ENCODE peak calls at places on chromosomes 13 and 19, in seven cellular contexts. S, A, I, N, Z, P and C are unnamed samples.

GRCh38 chr19:39301021-39301420 is 4.8 kb downstream of the IFNL1 start:
- DNase-seq in Z (no peak), I (no peak), S (no peak), P (no peak), A (no peak), N (no peak), C (no peak)

GRCh38 chr13:81872581-81872980 is 1531.7 kb upstream of the SPRY2 start:
- DNase-seq in P (no peak), Z (no peak), A (no peak), I (no peak), N (no peak), S (no peak), C (no peak)

GRCh38 chr13:46307554-46307953 is 79.5 kb downstream of the RUBCNL start:
- DNase-seq in P (peak), S (no peak), Z (no peak), A (no peak), I (no peak), N (no peak), C (no peak)

GRCh38 chr19:10517760-10518443 is 655 bp upstream of the S1PR5 start:
- DNase-seq in Z (peak), S (no peak), P (no peak), N (no peak), I (no peak), A (no peak), C (no peak)

GRCh38 chr13:21463424-21463823 is 4.3 kb upstream of the ZDHHC20 start:
- DNase-seq in Z (no peak), S (no peak), I (no peak), P (no peak), N (no peak), A (no peak), C (no peak)

GRCh38 chr13:114049026-114049425 is 75.2 kb upstream of the C13orf46 start:
- DNase-seq in S (no peak), P (no peak), N (no peak), I (no peak), A (peak), Z (no peak), C (no peak)

GRCh38 chr13:88745013-88745412 is 1073.8 kb downstream of the SLITRK5 start:
- DNase-seq in S (no peak), I (no peak), Z (no peak), A (no peak), P (no peak), N (no peak), C (no peak)

GRCh38 chr13:50167224-50167947 is 152.1 kb downstream of the KCNRG start:
- DNase-seq in N (no peak), A (no peak), P (no peak), S (no peak), I (no peak), Z (no peak), C (no peak)

GRCh38 chr19:46614114-46614701 is 10.7 kb downstream of the PTGIR start:
- DNase-seq in P (peak), N (peak), A (peak), Z (peak), S (no peak), I (peak), C (no peak)

GRCh38 chr13:113147206-113147605 is 11.2 kb upstream of the PROZ start:
- DNase-seq in Z (no peak), I (no peak), S (no peak), N (no peak), P (no peak), A (no peak), C (peak)

GRCh38 chr13:34294483-34295129 is 476.7 kb downstream of the RFC3 start:
- DNase-seq in I (no peak), P (peak), A (no peak), N (no peak), Z (no peak), S (no peak), C (no peak)

GRCh38 chr13:21668665-21669599 is 1.9 kb upstream of the FGF9 start:
- DNase-seq in Z (peak), A (peak), P (no peak), I (no peak), S (no peak), N (peak), C (no peak)

GRCh38 chr19:10163557-10163956 is 31.2 kb downstream of the DNMT1 start:
- DNase-seq in N (no peak), S (no peak), P (no peak), I (no peak), Z (no peak), A (no peak), C (no peak)

GRCh38 chr13:28468520-28468915 is 26.4 kb downstream of the FLT1 start:
- DNase-seq in I (no peak), N (no peak), S (no peak), P (no peak), A (no peak), Z (no peak), C (no peak)

GRCh38 chr13:20492641-20493040 is 33.0 kb downstream of the CRYL1 start:
- DNase-seq in I (no peak), N (no peak), Z (no peak), A (peak), S (no peak), P (peak), C (no peak)

GRCh38 chr13:87089391-87089790 is 581.8 kb upstream of the SLITRK5 start:
- DNase-seq in A (no peak), I (no peak), S (no peak), N (no peak), P (peak), Z (no peak), C (no peak)

GRCh38 chr19:29843180-29844051 is 31.6 kb downstream of the CCNE1 start:
- DNase-seq in A (no peak), I (peak), N (peak), S (no peak), P (no peak), Z (no peak), C (no peak)

GRCh38 chr13:99935772-99936171 is 35.8 kb downstream of the ZIC5 start:
- DNase-seq in A (no peak), S (no peak), I (no peak), N (no peak), P (no peak), Z (no peak), C (no peak)

GRCh38 chr13:99303863-99304521 is 3.2 kb downstream of the GPR183 start:
- DNase-seq in I (peak), S (no peak), A (no peak), Z (no peak), N (peak), P (no peak), C (no peak)

GRCh38 chr13:75333103-75333502 is 148.9 kb downstream of the TBC1D4 start:
- DNase-seq in S (no peak), Z (no peak), N (no peak), P (no peak), I (no peak), A (no peak), C (no peak)

GRCh38 chr13:83780201-83780600 is 102.1 kb downstream of the SLITRK1 start:
- DNase-seq in S (no peak), Z (no peak), P (peak), A (peak), I (no peak), N (no peak), C (no peak)

GRCh38 chr19:32345261-32346207 is at the start of gene ZNF507:
- DNase-seq in N (peak), P (peak), Z (peak), I (peak), S (peak), A (peak), C (peak)

GRCh38 chr13:19967619-19968018 is 9.1 kb downstream of the ZMYM2 start:
- DNase-seq in P (no peak), Z (peak), S (no peak), I (no peak), N (no peak), A (peak), C (no peak)

GRCh38 chr13:79459906-79460305 is 21.0 kb upstream of the NDFIP2 start:
- DNase-seq in S (no peak), A (no peak), N (no peak), I (no peak), Z (peak), P (peak), C (no peak)

GRCh38 chr13:30303269-30303668 is 4.1 kb downstream of the KATNAL1 start:
- DNase-seq in Z (no peak), I (no peak), A (no peak), P (no peak), S (no peak), N (no peak), C (no peak)

GRCh38 chr19:13079542-13079986 is 23.1 kb downstream of the LYL1 start:
- DNase-seq in P (no peak), I (no peak), A (no peak), S (no peak), Z (no peak), N (no peak), C (no peak)

GRCh38 chr19:6458695-6459355 is 767 bp downstream of the SLC25A23 start:
- DNase-seq in Z (peak), P (no peak), S (no peak), A (peak), I (peak), N (no peak), C (no peak)

GRCh38 chr19:55384576-55385235 is 614 bp upstream of the TMEM238 start:
- DNase-seq in N (no peak), S (no peak), I (no peak), P (peak), A (peak), Z (no peak), C (no peak)

GRCh38 chr19:6048808-6049405 is 61.4 kb downstream of the RFX2 start:
- DNase-seq in A (peak), P (peak), S (no peak), Z (peak), I (peak), N (peak), C (no peak)

GRCh38 chr13:62110079-62110478 is 694.4 kb upstream of the PCDH20 start:
- DNase-seq in Z (no peak), N (no peak), P (no peak), A (no peak), I (no peak), S (no peak), C (no peak)

GRCh38 chr19:28737021-28737525 is 475.9 kb downstream of the UQCRFS1 start:
- DNase-seq in Z (peak), P (peak), S (no peak), A (peak), I (no peak), N (no peak), C (no peak)

GRCh38 chr19:13019330-13019729 is 24.1 kb downstream of the NFIX start:
- DNase-seq in A (no peak), Z (no peak), S (no peak), P (no peak), I (no peak), N (no peak), C (no peak)

GRCh38 chr13:72959643-72960042 is 99.2 kb upstream of the KLF5 start:
- DNase-seq in S (no peak), Z (peak), A (no peak), N (no peak), I (no peak), P (peak), C (no peak)
- H3K27ac ChIP-seq in S (no peak), Z (peak), A (no peak), N (no peak), I (no peak), P (peak), C (no peak)

GRCh38 chr13:36818483-36819063 is 449 bp upstream of the RFXAP start:
- DNase-seq in A (no peak), I (no peak), S (no peak), Z (no peak), P (no peak), N (no peak), C (no peak)

GRCh38 chr13:36817996-36818395 is 1.0 kb upstream of the RFXAP start:
- DNase-seq in S (no peak), I (no peak), N (no peak), Z (no peak), A (peak), P (no peak), C (no peak)

GRCh38 chr13:36820222-36820621 is 1.2 kb downstream of the RFXAP start:
- DNase-seq in S (no peak), A (peak), Z (no peak), N (no peak), I (no peak), P (no peak), C (no peak)

GRCh38 chr13:36819064-36819810 is at the start of gene RFXAP:
- DNase-seq in P (peak), Z (peak), A (peak), S (peak), N (peak), I (peak), C (peak)

DNA sequence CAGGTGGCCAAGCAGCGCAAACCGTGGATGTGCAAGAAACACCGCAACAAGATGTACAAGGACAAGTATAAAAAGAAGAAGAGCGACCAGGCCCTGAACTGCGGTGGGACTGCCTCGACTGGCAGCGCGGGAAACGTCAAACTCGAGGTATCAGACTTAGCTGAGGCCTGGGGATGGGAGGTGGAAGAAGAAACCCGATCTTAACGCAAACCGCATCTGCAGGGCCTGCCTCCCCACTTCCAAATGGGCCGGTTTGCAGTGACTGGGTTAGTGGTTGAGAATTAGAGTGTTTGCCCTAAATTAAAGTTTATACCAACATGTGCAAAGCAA is 754 bp downstream of the RFXAP start:
- DNase-seq in P (peak), A (no peak), Z (no peak), I (no peak), S (no peak), N (no peak), C (no peak)
- H3K4me3 ChIP-seq in P (peak), A (peak), Z (peak), I (peak), S (peak), N (peak), C (peak)

GRCh38 chr19:52991021-52991420 is 22.7 kb upstream of the ERVV-1 start:
- DNase-seq in N (no peak), P (no peak), I (no peak), Z (no peak), S (no peak), A (no peak), C (no peak)

GRCh38 chr19:52995711-52996110 is 18.0 kb upstream of the ERVV-1 start:
- DNase-seq in N (no peak), I (no peak), S (no peak), A (no peak), P (no peak), Z (no peak), C (no peak)

GRCh38 chr19:52991484-52991883 is 22.2 kb upstream of the ERVV-1 start:
- DNase-seq in Z (peak), P (peak), N (no peak), S (no peak), A (no peak), I (no peak), C (no peak)

GRCh38 chr19:52992109-52993004 is 21.4 kb upstream of the ERVV-1 start:
- DNase-seq in N (peak), Z (no peak), S (no peak), A (no peak), P (no peak), I (peak), C (no peak)

GRCh38 chr19:52993342-52994178 is 20.2 kb upstream of the ERVV-1 start:
- DNase-seq in A (peak), S (peak), N (peak), I (peak), P (peak), Z (peak), C (peak)
- TF ChIP-seq CTCF in A (peak), S (peak), N (peak), I (peak), P (peak), Z (no peak), C (peak)

GRCh38 chr19:35743640-35744306 is 1.4 kb downstream of the U2AF1L4 start:
- DNase-seq in S (no peak), P (no peak), I (no peak), A (peak), Z (no peak), N (no peak), C (no peak)

GRCh38 chr19:35741216-35741541 is 1.1 kb downstream of the IGFLR1 start:
- DNase-seq in S (no peak), P (no peak), A (no peak), Z (peak), N (no peak), I (no peak), C (no peak)

GRCh38 chr19:35744335-35744687 is 907 bp downstream of the U2AF1L4 start:
- DNase-seq in N (no peak), S (no peak), P (no peak), Z (no peak), I (no peak), A (no peak), C (no peak)

GRCh38 chr19:35740423-35741215 is 1.6 kb downstream of the IGFLR1 start:
- DNase-seq in A (peak), S (peak), Z (peak), P (peak), I (peak), N (peak), C (peak)

GRCh38 chr19:35742121-35742724 is at the start of gene IGFLR1:
- DNase-seq in I (no peak), N (no peak), A (peak), Z (peak), S (no peak), P (no peak), C (no peak)
- H3K27ac ChIP-seq in I (peak), N (peak), A (peak), Z (no peak), S (peak), P (no peak), C (peak)

GRCh38 chr19:14101003-14101545 is 10.5 kb upstream of the SAMD1 start:
- DNase-seq in S (no peak), I (no peak), P (no peak), N (no peak), Z (peak), A (no peak), C (no peak)
- H3K4me3 ChIP-seq in S (no peak), I (no peak), P (no peak), N (no peak), Z (no peak), A (no peak), C (no peak)

GRCh38 chr19:45469132-45469834 is 1.5 kb downstream of the FOSB start:
- DNase-seq in N (peak), Z (peak), A (peak), S (no peak), I (peak), P (peak), C (peak)

GRCh38 chr19:45468159-45468651 is 409 bp downstream of the FOSB start:
- DNase-seq in P (no peak), S (no peak), I (no peak), N (no peak), A (peak), Z (peak), C (peak)

GRCh38 chr19:45468803-45469131 is 971 bp downstream of the FOSB start:
- DNase-seq in I (peak), A (no peak), N (no peak), S (no peak), P (no peak), Z (peak), C (no peak)

GRCh38 chr19:45467115-45467455 is 711 bp upstream of the FOSB start:
- DNase-seq in I (no peak), P (no peak), A (peak), Z (peak), N (no peak), S (no peak), C (no peak)

DNA sequence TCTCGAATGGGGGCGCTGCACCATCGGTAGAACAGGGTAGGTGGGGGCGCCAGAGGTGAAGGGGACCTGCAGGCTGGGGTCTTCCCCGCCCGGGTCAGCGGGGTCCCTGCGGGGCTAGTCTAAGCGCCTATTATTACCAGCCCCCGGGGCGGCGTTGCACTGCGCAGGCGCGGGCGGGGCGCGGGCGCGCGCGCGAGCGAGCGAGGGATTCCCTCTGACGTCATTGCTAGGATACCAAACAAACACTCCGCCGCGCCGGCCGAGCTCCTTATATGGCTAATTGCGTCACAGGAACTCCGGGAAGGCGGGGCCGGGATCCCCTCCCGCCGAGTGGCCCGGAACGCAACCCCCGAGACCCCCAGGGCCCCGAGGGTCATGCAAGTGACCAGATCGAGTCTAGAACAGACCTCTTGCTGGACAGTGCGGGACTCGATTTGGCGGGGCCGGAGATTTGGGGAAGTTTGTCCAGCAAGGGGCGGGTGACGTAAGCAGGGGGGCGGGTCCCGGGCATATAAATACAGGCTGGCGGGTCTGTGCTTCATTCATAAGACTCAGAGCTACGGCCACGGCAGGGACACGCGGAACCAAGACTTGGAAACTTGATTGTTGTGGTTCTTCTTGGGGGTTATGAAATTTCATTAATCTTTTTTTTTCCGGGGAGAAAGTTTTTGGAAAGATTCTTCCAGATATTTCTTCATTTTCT is at the start of gene FOSB:
- DNase-seq in Z (peak), N (peak), I (peak), P (peak), S (peak), A (peak), C (peak)
- TF ChIP-seq CTCF in Z (no peak), N (no peak), I (no peak), P (peak), S (no peak), A (no peak), C (no peak)

GRCh38 chr13:111029957-111030609 is 85.0 kb upstream of the ARHGEF7 start:
- DNase-seq in N (no peak), S (no peak), P (no peak), Z (no peak), A (no peak), I (no peak), C (no peak)
- H3K27ac ChIP-seq in N (no peak), S (no peak), P (no peak), Z (no peak), A (no peak), I (no peak), C (no peak)

GRCh38 chr19:17488593-17489391 is 18.5 kb downstream of the SLC27A1 start:
- DNase-seq in P (peak), I (peak), A (peak), N (peak), S (no peak), Z (peak), C (no peak)
- H3K4me3 ChIP-seq in P (no peak), I (no peak), A (peak), N (no peak), S (peak), Z (no peak), C (no peak)

GRCh38 chr13:110565296-110565695 is 3.8 kb upstream of the RAB20 start:
- DNase-seq in N (no peak), I (no peak), S (no peak), A (no peak), P (no peak), Z (no peak), C (no peak)
- TF ChIP-seq CTCF in N (no peak), I (no peak), S (no peak), A (peak), P (peak), Z (no peak), C (no peak)